ENCODE peak calls at places on chromosome X, in eight cellular contexts. S is transverse colon; T is tibial nerve; X is SK-N-SH; E is neural progenitor cell; O is spleen; K is stomach; D is CD4-positive, CD25-positive, alpha-beta regulatory T cell. Z is an unnamed sample.

GRCh38 chrX:97027384-97027922 is 143.7 kb downstream of the RPA4 start:
- DNase-seq in D (no peak), T (no peak), O (no peak), X (no peak), K (no peak), E (peak; percentile 92), S (no peak), Z (no peak)

GRCh38 chrX:111095974-111096870 is at the start of gene PAK3:
- DNase-seq in X (peak; percentile 79), T (no peak), E (peak; percentile 79), O (peak; percentile 77), S (peak; percentile 14), K (peak; percentile 35), D (peak; percentile 16), Z (peak; percentile 13)

GRCh38 chrX:40371376-40371775 is 209.4 kb upstream of the ATP6AP2 start:
- DNase-seq in X (no peak), D (no peak), E (no peak), T (no peak), K (no peak), O (no peak), S (no peak), Z (no peak)

GRCh38 chrX:19085975-19086772 is 36.1 kb downstream of the ADGRG2 start:
- DNase-seq in E (no peak), S (no peak), T (no peak), D (no peak), O (no peak), K (no peak), X (no peak), Z (no peak)

GRCh38 chrX:63050225-63050624 is 300.9 kb downstream of the SPIN4 start:
- DNase-seq in D (no peak), K (no peak), O (no peak), T (no peak), X (peak; percentile 0), E (no peak), S (no peak), Z (no peak)

GRCh38 chrX:149961572-149961971 is 23.3 kb upstream of the EOLA2 start:
- DNase-seq in S (no peak), K (no peak), X (no peak), O (no peak), E (no peak), D (no peak), T (no peak), Z (no peak)

GRCh38 chrX:43481601-43482000 is 174.5 kb upstream of the MAOA start:
- DNase-seq in T (no peak), X (no peak), O (no peak), E (peak; percentile 47), D (no peak), K (no peak), S (no peak), Z (no peak)

GRCh38 chrX:53263597-53264094 is 17.7 kb downstream of the IQSEC2 start:
- DNase-seq in X (no peak), T (no peak), O (peak; percentile 54), K (no peak), D (no peak), E (no peak), S (no peak), Z (no peak)

GRCh38 chrX:68697036-68697435 is 49.6 kb downstream of the STARD8 start:
- DNase-seq in S (no peak), X (no peak), E (no peak), T (no peak), K (no peak), D (no peak), O (no peak), Z (no peak)
- H3K4me1 ChIP-seq in S (no peaks in the 10 kb centered on the region), X (no peaks in the 10 kb centered on the region), E (no peaks in the 10 kb centered on the region), T (no peaks in the 10 kb centered on the region), K (no peaks in the 10 kb centered on the region), D (no peaks in the 10 kb centered on the region), O (no peaks in the 10 kb centered on the region), Z (no peaks in the 10 kb centered on the region)

GRCh38 chrX:115690554-115691216 is 129.7 kb downstream of the PLS3 start:
- DNase-seq in K (peak; percentile 31), E (peak; percentile 91), O (no peak), T (peak; percentile 15), X (peak; percentile 64), S (peak; percentile 35), D (no peak), Z (peak; percentile 39)
- H3K9me3 ChIP-seq in K (no peaks in the 10 kb centered on the region), E (no peaks in the 10 kb centered on the region), O (no peaks in the 10 kb centered on the region), T (no peaks in the 10 kb centered on the region), X (no peaks in the 10 kb centered on the region), S (no peaks in the 10 kb centered on the region), D (no peaks in the 10 kb centered on the region), Z (no peaks in the 10 kb centered on the region)

GRCh38 chrX:138669693-138670092 is 41.8 kb downstream of the FGF13 start:
- DNase-seq in S (no peak), T (no peak), K (no peak), E (no peak), O (no peak), X (no peak), D (no peak), Z (no peak)
- H3K4me1 ChIP-seq in S (no peaks in the 10 kb centered on the region), T (no peaks in the 10 kb centered on the region), K (no peaks in the 10 kb centered on the region), E (no peaks in the 10 kb centered on the region), O (no peaks in the 10 kb centered on the region), X (no peaks in the 10 kb centered on the region), D (no peaks in the 10 kb centered on the region), Z (no peaks in the 10 kb centered on the region)

DNA sequence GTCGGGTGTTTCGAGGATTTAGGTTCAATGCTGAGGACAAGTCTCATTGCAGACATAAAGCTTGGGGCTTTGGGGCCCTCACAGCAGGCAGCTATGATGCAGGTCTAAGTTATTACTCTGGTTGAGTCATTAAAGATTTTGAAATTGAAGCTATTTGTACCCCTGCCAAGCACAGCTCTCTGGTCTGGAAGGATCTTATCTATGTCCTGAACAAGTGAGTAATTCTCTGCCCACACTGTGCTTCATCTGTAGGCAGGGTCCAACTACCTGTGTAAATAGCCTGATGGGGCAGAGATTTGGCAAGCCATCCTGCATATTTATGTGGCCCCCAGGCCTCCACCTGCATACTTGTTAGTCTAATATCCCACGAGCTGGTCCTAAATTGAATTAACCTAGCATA is 41.4 kb upstream of the MAGEA4 start:
- DNase-seq in T (no peak), X (no peak), K (no peak), E (no peak), S (no peak), D (no peak), O (no peak), Z (no peak)
- H3K9me3 ChIP-seq in T (no peaks in the 10 kb centered on the region), X (peaks cover 10% of the 10 kb centered on the region), K (no peaks in the 10 kb centered on the region), E (no peaks in the 10 kb centered on the region), S (no peaks in the 10 kb centered on the region), D (no peaks in the 10 kb centered on the region), O (no peaks in the 10 kb centered on the region), Z (no peaks in the 10 kb centered on the region)

GRCh38 chrX:101931494-101932248 is at the start of gene ZMAT1:
- DNase-seq in X (peak; percentile 82), K (peak; percentile 91), E (peak; percentile 91), T (peak; percentile 89), D (peak; percentile 83), O (peak; percentile 95), S (peak; percentile 92), Z (peak; percentile 87)
- H3K4me1 ChIP-seq in X (no peaks in the 10 kb centered on the region), K (no peaks in the 10 kb centered on the region), E (no peaks in the 10 kb centered on the region), T (no peaks in the 10 kb centered on the region), D (peaks cover 4% of the 10 kb centered on the region), O (peaks cover 7% of the 10 kb centered on the region), S (no peaks in the 10 kb centered on the region), Z (no peaks in the 10 kb centered on the region)

DNA sequence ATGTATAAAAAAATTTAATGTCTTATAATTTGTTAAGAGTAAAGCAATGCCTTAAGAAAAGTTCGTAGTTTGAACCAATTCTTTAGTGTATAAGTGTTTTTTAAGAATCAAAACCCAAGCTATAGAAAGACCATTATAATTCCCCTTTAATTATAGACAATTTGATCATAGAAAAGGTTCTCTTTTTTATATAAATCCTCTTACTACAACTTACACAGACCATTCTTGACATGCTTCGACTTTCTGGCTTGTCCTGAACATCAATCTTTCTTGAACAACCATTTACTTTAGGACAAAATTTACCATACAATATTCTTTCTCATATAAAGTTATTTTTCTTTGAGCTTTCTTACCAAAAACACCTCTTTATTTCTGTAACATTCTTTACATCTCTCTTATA is 330.5 kb upstream of the SPANXN1 start:
- DNase-seq in O (no peak), D (no peak), K (no peak), S (no peak), X (no peak), E (peak; percentile 2), T (no peak), Z (no peak)
- H3K9me3 ChIP-seq in O (no peaks in the 10 kb centered on the region), D (peaks cover 2% of the 10 kb centered on the region), K (no peaks in the 10 kb centered on the region), S (no peaks in the 10 kb centered on the region), X (peaks cover 5% of the 10 kb centered on the region), E (peaks cover 19% of the 10 kb centered on the region), T (no peaks in the 10 kb centered on the region), Z (no peaks in the 10 kb centered on the region)

DNA sequence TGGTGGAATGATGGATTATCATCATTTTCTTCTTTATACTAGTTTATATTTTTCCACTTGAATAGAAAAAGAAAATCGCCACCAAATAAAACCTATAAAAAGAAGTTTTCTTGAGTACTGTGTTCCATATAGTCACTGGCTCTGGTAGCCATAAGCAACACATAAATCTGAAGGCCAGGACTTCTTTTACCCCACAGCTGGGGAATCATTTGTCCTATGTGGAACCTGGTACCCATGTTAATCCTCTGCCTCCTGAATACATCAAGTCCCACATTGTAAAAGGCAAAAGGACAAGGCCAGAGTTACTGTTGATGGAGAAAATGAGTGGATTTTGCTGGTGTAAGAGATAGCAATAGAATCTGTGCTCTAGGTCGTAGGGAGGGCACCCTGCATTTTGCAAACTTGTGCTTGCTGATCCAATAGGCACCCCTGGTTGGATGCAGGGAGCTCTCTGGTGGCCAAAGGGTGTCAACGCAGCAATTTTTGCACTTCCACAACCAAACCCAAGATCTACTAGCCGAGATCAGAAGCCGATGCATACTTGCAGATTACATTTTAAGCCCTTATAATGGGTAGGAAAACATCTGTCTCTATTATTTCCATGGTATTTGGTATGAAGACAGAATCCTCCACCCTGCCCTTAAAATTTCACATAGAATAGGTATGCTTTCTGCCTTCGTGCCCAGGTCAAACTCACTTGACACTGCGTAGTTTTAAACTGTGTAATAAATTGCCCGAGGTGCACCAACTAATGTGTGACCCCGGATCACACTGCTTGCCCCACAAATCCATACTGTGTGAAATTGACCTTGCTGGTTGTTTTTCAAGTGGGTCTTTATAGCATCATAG is 146.2 kb upstream of the SCML1 start:
- DNase-seq in O (no peak), K (peak; percentile 65), T (peak; percentile 29), E (peak; percentile 65), D (no peak), X (peak; percentile 49), S (peak; percentile 59), Z (peak; percentile 60)
- H3K4me1 ChIP-seq in O (no peaks in the 10 kb centered on the region), K (no peaks in the 10 kb centered on the region), T (no peaks in the 10 kb centered on the region), E (no peaks in the 10 kb centered on the region), D (no peaks in the 10 kb centered on the region), X (no peaks in the 10 kb centered on the region), S (peaks cover 4% of the 10 kb centered on the region), Z (no peaks in the 10 kb centered on the region)

DNA sequence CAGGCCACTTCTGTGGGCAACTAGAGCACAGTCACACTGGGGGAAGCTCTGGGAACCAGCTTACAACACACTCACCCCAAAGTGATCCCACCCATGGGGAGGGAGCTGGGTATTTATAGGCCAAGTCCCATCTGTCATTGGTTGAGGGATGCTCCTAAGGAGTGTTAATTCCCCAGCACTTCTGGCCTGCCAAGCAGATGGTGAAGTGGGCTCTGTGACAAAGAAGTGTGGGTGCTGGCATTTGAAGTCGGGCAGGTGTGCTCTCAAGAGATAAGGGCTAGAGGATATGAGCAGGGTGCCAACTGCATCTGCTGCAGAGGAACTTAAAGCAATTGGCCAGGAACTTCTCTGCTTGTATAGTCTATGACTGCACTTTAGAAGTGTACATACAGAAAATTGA is 30.9 kb downstream of the PTCHD1 start:
- DNase-seq in X (no peak), O (no peak), S (no peak), E (no peak), D (no peak), K (peak; percentile 28), T (no peak), Z (peak; percentile 2)
- H3K9me3 ChIP-seq in X (no peaks in the 10 kb centered on the region), O (no peaks in the 10 kb centered on the region), S (no peaks in the 10 kb centered on the region), E (no peaks in the 10 kb centered on the region), D (no peaks in the 10 kb centered on the region), K (no peaks in the 10 kb centered on the region), T (no peaks in the 10 kb centered on the region), Z (no peaks in the 10 kb centered on the region)